ENCODE peak calls at places on chromosome 7, in four cellular contexts. Q is transverse colon, S is uterus, P is prostate gland. I is an unnamed sample.

GRCh38 chr7:36127075-36127740 is 25.8 kb upstream of the EEPD1 start:
- DNase-seq in Q (no peak), S (no peak), P (no peak), I (no peak)

GRCh38 chr7:151379534-151380198 is 30.2 kb downstream of the WDR86 start:
- DNase-seq in Q (no peak), S (no peak), P (no peak), I (no peak)

GRCh38 chr7:24381919-24382505 is 98.0 kb downstream of the NPY start:
- DNase-seq in Q (no peak), S (no peak), P (no peak), I (no peak)

GRCh38 chr7:44891791-44892190 is 6.5 kb upstream of the PURB start:
- DNase-seq in Q (no peak), S (no peak), P (no peak), I (peak)

GRCh38 chr7:8254667-8255066 is 7.3 kb downstream of the ICA1 start:
- DNase-seq in Q (no peak), S (no peak), P (peak), I (no peak)

GRCh38 chr7:16636533-16637173 is 8.9 kb downstream of the ANKMY2 start:
- DNase-seq in Q (no peak), S (no peak), P (no peak), I (no peak)

GRCh38 chr7:27200761-27201230 is 905 bp upstream of the HOXA13 start:
- DNase-seq in Q (no peak), S (no peak), P (no peak), I (no peak)

GRCh38 chr7:69018200-69018599 is 580.1 kb upstream of the AUTS2 start:
- DNase-seq in Q (no peak), S (no peak), P (no peak), I (no peak)

GRCh38 chr7:80729586-80730320 is 91.3 kb downstream of the CD36 start:
- DNase-seq in Q (no peak), S (peak), P (no peak), I (no peak)

GRCh38 chr7:107889992-107890391 is 991 bp upstream of the DLD start:
- DNase-seq in Q (no peak), S (no peak), P (no peak), I (no peak)

GRCh38 chr7:90833443-90833842 is 237.3 kb downstream of the CDK14 start:
- DNase-seq in Q (no peak), S (no peak), P (no peak), I (no peak)

GRCh38 chr7:125506331-125506730 is 576.7 kb upstream of the POT1 start:
- DNase-seq in Q (no peak), S (no peak), P (no peak), I (no peak)

GRCh38 chr7:44087914-44088838 is 5.8 kb upstream of the POLM start:
- DNase-seq in Q (no peak), S (peak), P (no peak), I (no peak)

GRCh38 chr7:130351664-130352015 is 7.0 kb downstream of the CPA5 start:
- DNase-seq in Q (no peak), S (no peak), P (no peak), I (peak)

GRCh38 chr7:6243168-6243567 is 29.3 kb downstream of the CYTH3 start:
- DNase-seq in Q (no peak), S (no peak), P (no peak), I (no peak)

GRCh38 chr7:36303202-36304098 is 86.2 kb upstream of the ANLN start:
- DNase-seq in Q (peak), S (peak), P (peak), I (peak)

GRCh38 chr7:26618898-26619297 is 245.5 kb downstream of the SKAP2 start:
- DNase-seq in Q (no peak), S (no peak), P (peak), I (no peak)

GRCh38 chr7:25726180-25726579 is 425.8 kb upstream of the NFE2L3 start:
- DNase-seq in Q (no peak), S (no peak), P (no peak), I (no peak)

GRCh38 chr7:152193882-152194281 is 168.4 kb downstream of the GALNT11 start:
- DNase-seq in Q (no peak), S (no peak), P (no peak), I (no peak)

GRCh38 chr7:118590107-118590506 is 365.6 kb downstream of the ANKRD7 start:
- DNase-seq in Q (no peak), S (no peak), P (no peak), I (no peak)

GRCh38 chr7:68470836-68471235 is 1127.4 kb upstream of the AUTS2 start:
- DNase-seq in Q (no peak), S (no peak), P (no peak), I (no peak)

GRCh38 chr7:44143606-44144250 is 2.6 kb upstream of the MYL7 start:
- DNase-seq in Q (no peak), S (peak), P (no peak), I (no peak)

GRCh38 chr7:65731562-65732035 is 141.3 kb upstream of the VKORC1L1 start:
- DNase-seq in Q (peak), S (no peak), P (peak), I (no peak)

GRCh38 chr7:65731129-65731528 is 141.7 kb upstream of the VKORC1L1 start:
- DNase-seq in Q (no peak), S (no peak), P (no peak), I (no peak)
- H3K4me3 ChIP-seq in Q (peak), S (no peak), P (peak), I (no peak)

GRCh38 chr7:93115796-93116195 is 2.0 kb downstream of the SAMD9 start:
- DNase-seq in Q (no peak), S (no peak), P (no peak), I (no peak)

GRCh38 chr7:93120981-93121549 is 3.3 kb upstream of the SAMD9 start:
- DNase-seq in Q (no peak), S (no peak), P (no peak), I (no peak)

GRCh38 chr7:93117327-93117726 is 452 bp downstream of the SAMD9 start:
- DNase-seq in Q (no peak), S (no peak), P (no peak), I (no peak)

GRCh38 chr7:93119191-93119905 is 1.6 kb upstream of the SAMD9 start:
- DNase-seq in Q (no peak), S (no peak), P (no peak), I (no peak)

DNA sequence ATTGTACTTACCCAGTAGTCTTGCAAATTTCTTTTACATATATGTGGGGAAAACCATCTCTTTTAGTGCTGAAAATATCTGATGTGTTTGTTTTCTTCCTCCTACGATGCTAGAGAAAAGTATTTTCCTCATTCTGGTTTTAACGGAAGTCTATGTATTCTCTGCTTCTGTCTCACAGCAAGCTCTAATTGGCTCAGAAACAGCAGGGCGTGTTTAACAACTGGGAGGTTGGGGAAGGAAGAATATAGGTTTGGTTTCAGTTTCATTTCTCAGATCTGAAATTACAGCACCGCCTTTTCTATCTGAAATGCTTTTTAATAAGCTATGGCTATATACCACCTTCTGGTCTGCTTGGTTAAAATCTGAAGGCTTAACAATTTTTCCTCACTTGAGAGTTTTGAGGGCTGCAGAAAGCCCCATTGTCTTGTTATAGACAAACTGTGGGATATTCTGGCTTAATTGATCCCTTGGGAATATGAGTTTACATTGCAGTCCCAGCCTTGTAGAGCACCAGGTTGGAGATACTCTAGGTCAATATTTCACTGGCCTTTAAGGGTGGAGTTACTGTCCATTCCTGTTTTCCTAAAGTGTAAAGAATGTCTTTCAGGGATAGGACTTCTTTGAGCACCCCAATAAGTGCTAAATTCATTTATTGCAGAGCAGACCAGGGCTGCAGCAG is at the start of gene SAMD9:
- DNase-seq in Q (peak), S (peak), P (peak), I (peak)
- TF ChIP-seq POLR2A in Q (peak), S (no peak), P (no peak), I (no peak)

DNA sequence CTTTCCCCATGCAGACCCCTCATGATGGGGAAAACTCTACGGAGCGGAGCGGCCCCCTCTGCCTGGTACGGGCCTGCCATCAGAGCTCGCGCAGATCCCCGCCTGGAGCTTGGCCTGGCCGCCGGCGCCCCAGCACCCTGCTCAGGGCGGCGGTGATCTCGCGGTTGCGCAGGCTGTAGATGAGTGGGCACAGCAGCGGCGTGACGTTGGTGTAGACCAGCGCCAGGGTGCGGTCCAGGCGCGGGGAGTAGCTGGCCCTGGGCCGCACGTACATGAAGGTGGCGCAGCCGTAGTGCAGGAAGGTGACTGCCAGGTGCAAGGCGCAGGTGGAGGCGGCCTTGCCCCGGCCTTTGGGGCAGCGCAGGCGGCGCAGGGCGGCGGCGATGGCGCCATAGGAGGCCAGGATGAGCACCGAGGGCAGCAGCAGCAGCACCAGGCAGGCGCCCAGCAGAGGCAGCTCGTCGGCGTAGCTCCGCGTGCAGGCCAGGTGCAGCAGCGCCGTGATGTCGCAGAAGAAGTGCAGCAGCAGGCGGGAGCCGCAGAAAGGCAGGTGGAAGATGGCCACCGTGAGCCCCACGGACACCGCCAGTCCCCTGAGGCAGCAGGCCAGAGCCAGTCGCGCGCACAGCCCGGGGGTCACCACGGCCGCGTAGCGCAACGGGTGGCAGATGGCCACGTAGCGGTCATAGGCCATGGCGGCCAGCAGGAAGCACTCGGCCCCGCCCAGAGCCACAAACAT is 33.4 kb downstream of the TAS2R41 start:
- DNase-seq in Q (no peak), S (no peak), P (no peak), I (no peak)
- H3K4me3 ChIP-seq in Q (no peak), S (no peak), P (no peak), I (no peak)

GRCh38 chr7:1540391-1541271 is 10.1 kb downstream of the MAFK start:
- DNase-seq in Q (no peak), S (no peak), P (no peak), I (peak)
- TF ChIP-seq POLR2A in Q (no peak), S (no peak), P (no peak), I (no peak)

GRCh38 chr7:147805996-147806576 is 784.5 kb upstream of the C7orf33 start:
- DNase-seq in Q (no peak), S (no peak), P (no peak), I (no peak)

GRCh38 chr7:147803151-147803550 is 787.4 kb upstream of the C7orf33 start:
- DNase-seq in Q (no peak), S (no peak), P (no peak), I (no peak)

GRCh38 chr7:147804032-147804431 is 786.5 kb upstream of the C7orf33 start:
- DNase-seq in Q (no peak), S (no peak), P (no peak), I (no peak)

DNA sequence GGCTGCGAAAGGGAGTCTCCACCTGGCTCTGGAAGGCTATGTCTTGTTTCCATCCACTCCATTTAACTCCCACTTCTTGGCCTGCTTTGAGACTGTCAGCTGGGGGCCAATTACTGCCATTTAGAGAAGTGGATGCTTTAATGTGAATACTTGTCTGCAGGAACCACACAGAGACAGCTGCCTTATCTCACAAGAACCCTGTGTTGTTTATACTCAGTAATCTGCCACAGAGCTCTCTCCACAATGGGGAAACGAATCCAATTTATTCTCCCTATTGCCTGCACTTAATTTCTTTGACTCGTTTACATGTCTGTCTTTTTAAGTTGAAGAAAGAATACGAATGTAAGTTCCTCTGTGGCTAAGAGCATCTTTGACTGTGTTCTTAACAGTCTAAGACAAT is 786.9 kb upstream of the C7orf33 start:
- DNase-seq in Q (no peak), S (no peak), P (no peak), I (no peak)
- H3K4me3 ChIP-seq in Q (no peak), S (no peak), P (no peak), I (no peak)

GRCh38 chr7:143384741-143385631 is 3.8 kb downstream of the ZYX start:
- DNase-seq in Q (no peak), S (no peak), P (no peak), I (peak)
- TF ChIP-seq POLR2A in Q (no peak), S (no peak), P (no peak), I (no peak)

GRCh38 chr7:116530107-116530820 is 5.4 kb downstream of the CAV1 start:
- DNase-seq in Q (no peak), S (no peak), P (no peak), I (no peak)
- H3K4me3 ChIP-seq in Q (no peak), S (no peak), P (no peak), I (no peak)

GRCh38 chr7:116805100-116805544 is 57.3 kb upstream of the CAPZA2 start:
- DNase-seq in Q (no peak), S (no peak), P (no peak), I (peak)
- TF ChIP-seq POLR2A in Q (no peak), S (no peak), P (no peak), I (no peak)

DNA sequence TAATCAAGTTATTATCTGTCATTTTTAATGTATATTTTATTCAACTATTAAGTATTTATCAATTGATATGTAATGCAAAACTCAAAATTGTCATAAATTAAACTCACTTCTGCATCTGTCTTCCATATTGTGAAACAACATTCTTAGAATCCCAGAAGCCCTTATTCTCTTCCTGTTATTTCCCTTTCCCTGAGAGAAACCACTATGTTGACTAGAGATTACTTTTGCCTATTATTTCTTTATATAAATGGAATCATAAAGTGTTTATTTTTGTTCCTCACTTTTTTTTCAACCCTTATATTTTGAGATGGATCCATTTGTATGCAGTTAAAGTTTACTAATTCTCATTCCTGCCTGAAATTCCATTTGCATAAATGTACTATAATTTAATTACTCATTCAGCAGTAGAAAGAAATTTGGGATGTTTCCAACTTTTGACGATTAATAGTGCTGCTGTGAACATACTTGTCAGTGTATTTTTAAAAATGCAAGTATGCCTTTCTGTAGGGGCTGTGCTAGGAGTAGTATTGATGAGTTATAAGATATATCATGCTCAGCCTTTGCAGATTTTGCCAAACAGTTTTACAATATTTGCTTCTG is 211.2 kb downstream of the SEMA3D start:
- DNase-seq in Q (no peak), S (no peak), P (no peak), I (no peak)
- H3K4me3 ChIP-seq in Q (no peak), S (no peak), P (no peak), I (no peak)

GRCh38 chr7:55521543-55522267 is 50.6 kb downstream of the VOPP1 start:
- DNase-seq in Q (peak), S (no peak), P (no peak), I (no peak)

GRCh38 chr7:55522268-55522902 is 49.9 kb downstream of the VOPP1 start:
- DNase-seq in Q (no peak), S (no peak), P (no peak), I (no peak)

GRCh38 chr7:55517936-55518689 is 54.2 kb downstream of the VOPP1 start:
- DNase-seq in Q (no peak), S (no peak), P (no peak), I (no peak)

GRCh38 chr7:55518836-55519235 is 53.5 kb downstream of the VOPP1 start:
- DNase-seq in Q (no peak), S (no peak), P (no peak), I (no peak)

GRCh38 chr7:55520426-55521140 is 51.7 kb downstream of the VOPP1 start:
- DNase-seq in Q (no peak), S (no peak), P (no peak), I (no peak)
- TF ChIP-seq POLR2A in Q (no peak), S (no peak), P (no peak), I (no peak)

I was measured in lower leg skin.